ENCODE peak calls at places on chromosome 1, in nine cellular contexts. M is ovary; D is ELF-1; W is activated CD8-positive, alpha-beta memory T cell treated with anti-CD3 and anti-CD28 coated beads, Interleukin-2, amount 50 U/mL, for 4 hours; V is stimulated activated CD4-positive, alpha-beta T cell treated with anti-CD3 and anti-CD28 coated beads, TNF-alpha, amount 100 ng/mL, for 48 hours; I is lower lobe of right lung; Y is AG08395; C is kidney epithelial cell; Q is HT1080. N is an unnamed sample.

GRCh38 chr1:182698977-182699672 is 14.7 kb upstream of the RGS8 start:
- DNase-seq in M (peak), D (no peak), W (no peak), V (no peak), I (no peak), Y (no peak), C (no peak), Q (no peak), N (no peak)

GRCh38 chr1:148264374-148265276 is 112.5 kb upstream of the NBPF11 start:
- DNase-seq in M (peak), D (peak), W (no peak), V (no peak), I (no peak), Y (no peak), C (no peak), Q (peak), N (no peak)

GRCh38 chr1:156750932-156751723 is at the start of gene HDGF:
- DNase-seq in M (peak), D (peak), W (peak), V (no peak), I (peak), Y (no peak), C (no peak), Q (peak), N (no peak)

GRCh38 chr1:42684139-42684538 is 1.9 kb downstream of the YBX1 start:
- DNase-seq in M (no peak), D (peak), W (no peak), V (no peak), I (no peak), Y (no peak), C (no peak), Q (peak), N (no peak)

GRCh38 chr1:197224160-197224559 is 43.9 kb upstream of the CRB1 start:
- DNase-seq in M (no peak), D (no peak), W (no peak), V (no peak), I (no peak), Y (peak), C (no peak), Q (no peak), N (no peak)

GRCh38 chr1:228882785-228883450 is 147.6 kb downstream of the RHOU start:
- DNase-seq in M (no peak), D (peak), W (no peak), V (no peak), I (no peak), Y (no peak), C (no peak), Q (no peak), N (no peak)

GRCh38 chr1:39501666-39502065 is 10.2 kb downstream of the BMP8A start:
- DNase-seq in M (no peak), D (no peak), W (no peak), V (no peak), I (no peak), Y (peak), C (no peak), Q (peak), N (no peak)

GRCh38 chr1:68149907-68150306 is 82.4 kb downstream of the WLS start:
- DNase-seq in M (no peak), D (no peak), W (no peak), V (no peak), I (no peak), Y (no peak), C (no peak), Q (no peak), N (no peak)

GRCh38 chr1:218330043-218330623 is 15.0 kb upstream of the TGFB2 start:
- DNase-seq in M (no peak), D (no peak), W (no peak), V (no peak), I (no peak), Y (peak), C (no peak), Q (peak), N (no peak)

GRCh38 chr1:169495050-169495740 is 9.5 kb upstream of the SLC19A2 start:
- DNase-seq in M (no peak), D (no peak), W (no peak), V (no peak), I (no peak), Y (no peak), C (no peak), Q (peak), N (no peak)

GRCh38 chr1:58997060-58997411 is 213.2 kb upstream of the JUN start:
- DNase-seq in M (no peak), D (no peak), W (no peak), V (no peak), I (no peak), Y (no peak), C (no peak), Q (no peak), N (no peak)

GRCh38 chr1:71908871-71909390 is 373.4 kb downstream of the NEGR1 start:
- DNase-seq in M (no peak), D (no peak), W (no peak), V (no peak), I (no peak), Y (no peak), C (no peak), Q (no peak), N (no peak)

GRCh38 chr1:243343970-243344749 is 88.3 kb downstream of the SDCCAG8 start:
- DNase-seq in M (no peak), D (no peak), W (no peak), V (no peak), I (no peak), Y (peak), C (peak), Q (peak), N (no peak)